ENCODE peak calls at places on chromosomes 6 and 20, in eight cellular contexts. O is cardiac fibroblast, L is hepatocyte, I is DND-41, Q is HAP-1, F is mucosa of descending colon, D is neural progenitor cell, V is BJ. S is an unnamed sample.

GRCh38 chr6:39208233-39208720 is 21.0 kb downstream of the KCNK5 start:
- DNase-seq in O (no peak), L (no peak), I (no peak), Q (no peak), F (no peak), D (no peak), V (no peak), S (no peak)

GRCh38 chr6:46453756-46454316 is 37.4 kb downstream of the RCAN2 start:
- DNase-seq in O (no peak), L (no peak), I (no peak), Q (no peak), F (no peak), D (no peak), V (peak), S (no peak)

GRCh38 chr6:129510930-129511329 is 199.0 kb downstream of the ARHGAP18 start:
- DNase-seq in O (no peak), L (no peak), I (no peak), Q (no peak), F (no peak), D (no peak), V (no peak), S (no peak)

GRCh38 chr6:39072830-39073229 is 24.2 kb downstream of the GLP1R start:
- DNase-seq in O (no peak), L (no peak), I (no peak), Q (no peak), F (no peak), D (no peak), V (no peak), S (no peak)

GRCh38 chr20:51121901-51122412 is 99.0 kb upstream of the KCNG1 start:
- DNase-seq in O (no peak), L (no peak), I (no peak), Q (no peak), F (no peak), D (no peak), V (no peak), S (no peak)

GRCh38 chr6:137271245-137272183 is 52.3 kb upstream of the IFNGR1 start:
- DNase-seq in O (peak), L (peak), I (peak), Q (peak), F (peak), D (peak), V (no peak), S (no peak)

GRCh38 chr20:13321416-13321815 is 100.3 kb downstream of the ISM1 start:
- DNase-seq in O (no peak), L (no peak), I (no peak), Q (no peak), F (no peak), D (no peak), V (no peak), S (peak)

GRCh38 chr6:124223596-124223995 is 419.9 kb downstream of the NKAIN2 start:
- DNase-seq in O (peak), L (no peak), I (no peak), Q (peak), F (no peak), D (no peak), V (no peak), S (no peak)

GRCh38 chr6:33203443-33204164 is 851 bp upstream of the HSD17B8 start:
- DNase-seq in O (no peak), L (no peak), I (no peak), Q (no peak), F (no peak), D (no peak), V (no peak), S (no peak)

GRCh38 chr20:58746551-58747399 is 54.2 kb downstream of the NPEPL1 start:
- DNase-seq in O (peak), L (no peak), I (no peak), Q (no peak), F (no peak), D (no peak), V (no peak), S (no peak)

GRCh38 chr6:6966127-6966526 is 141.6 kb upstream of the RREB1 start:
- DNase-seq in O (no peak), L (no peak), I (no peak), Q (no peak), F (no peak), D (no peak), V (no peak), S (no peak)

GRCh38 chr6:108581932-108582500 is 21.3 kb downstream of the FOXO3 start:
- DNase-seq in O (no peak), L (no peak), I (no peak), Q (no peak), F (no peak), D (no peak), V (no peak), S (no peak)

GRCh38 chr20:47024461-47024937 is 129.9 kb downstream of the EYA2 start:
- DNase-seq in O (no peak), L (no peak), I (no peak), Q (no peak), F (no peak), D (no peak), V (peak), S (peak)

GRCh38 chr20:1718604-1719384 is 61.2 kb upstream of the SIRPG start:
- DNase-seq in O (peak), L (no peak), I (no peak), Q (no peak), F (no peak), D (no peak), V (peak), S (no peak)

GRCh38 chr20:23257848-23258746 is 92.5 kb upstream of the NXT1 start:
- DNase-seq in O (peak), L (no peak), I (no peak), Q (no peak), F (no peak), D (no peak), V (peak), S (no peak)

GRCh38 chr6:22368794-22369193 is 72.0 kb upstream of the PRL start:
- DNase-seq in O (peak), L (no peak), I (no peak), Q (no peak), F (no peak), D (no peak), V (no peak), S (no peak)

GRCh38 chr20:61500791-61501321 is 248.8 kb downstream of the CDH4 start:
- DNase-seq in O (peak), L (peak), I (no peak), Q (no peak), F (no peak), D (no peak), V (no peak), S (no peak)
- H3K4me3 ChIP-seq in O (no peak), L (no peak), I (no peak), Q (no peak), F (no peak), D (no peak), V (no peak), S (no peak)

GRCh38 chr6:156963712-156964700 is 186.8 kb downstream of the ARID1B start:
- DNase-seq in O (peak), L (peak), I (no peak), Q (no peak), F (no peak), D (no peak), V (no peak), S (no peak)
- H3K4me3 ChIP-seq in O (no peak), L (no peak), I (no peak), Q (no peak), F (no peak), D (no peak), V (peak), S (no peak)

DNA sequence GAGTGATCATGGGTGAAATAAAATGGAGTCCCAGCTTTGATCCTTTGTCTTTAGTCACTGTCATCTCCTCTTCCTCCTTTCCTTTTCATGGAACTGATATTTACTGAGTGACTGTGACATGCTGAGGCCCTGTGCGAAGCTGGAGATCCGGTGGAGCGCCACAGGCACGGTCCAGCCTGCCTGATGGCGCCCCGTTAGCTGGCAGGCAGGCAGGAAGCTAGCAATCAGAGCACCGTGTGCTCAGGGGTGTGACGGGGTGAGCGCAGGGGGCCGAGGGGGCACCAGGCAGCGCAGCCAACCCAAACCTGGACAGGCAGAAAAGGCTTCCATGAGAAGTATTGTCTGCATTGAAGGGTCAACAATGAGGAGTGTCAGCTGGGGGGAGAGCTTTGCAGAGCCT is 100.2 kb upstream of the AKAP12 start:
- DNase-seq in O (no peak), L (no peak), I (no peak), Q (no peak), F (no peak), D (no peak), V (no peak), S (no peak)
- H3K4me3 ChIP-seq in O (no peak), L (no peak), I (no peak), Q (no peak), F (no peak), D (no peak), V (no peak), S (no peak)

GRCh38 chr6:41372526-41373366 is 37.3 kb downstream of the NCR2 start:
- DNase-seq in O (no peak), L (no peak), I (no peak), Q (no peak), F (no peak), D (peak), V (no peak), S (peak)
- H3K4me3 ChIP-seq in O (no peak), L (no peak), I (no peak), Q (no peak), F (no peak), D (peak), V (no peak), S (no peak)

GRCh38 chr6:36596359-36596758 is 2.2 kb downstream of the SRSF3 start:
- DNase-seq in O (no peak), L (no peak), I (no peak), Q (no peak), F (no peak), D (no peak), V (no peak), S (no peak)

GRCh38 chr6:36599791-36600209 is 5.6 kb downstream of the SRSF3 start:
- DNase-seq in O (peak), L (peak), I (peak), Q (no peak), F (no peak), D (peak), V (no peak), S (no peak)

GRCh38 chr6:36597775-36598174 is 3.6 kb downstream of the SRSF3 start:
- DNase-seq in O (no peak), L (no peak), I (no peak), Q (no peak), F (no peak), D (no peak), V (no peak), S (no peak)

GRCh38 chr6:36598739-36599318 is 4.7 kb downstream of the SRSF3 start:
- DNase-seq in O (no peak), L (no peak), I (no peak), Q (no peak), F (no peak), D (no peak), V (no peak), S (no peak)

GRCh38 chr6:36598326-36598725 is 4.2 kb downstream of the SRSF3 start:
- DNase-seq in O (no peak), L (no peak), I (no peak), Q (no peak), F (no peak), D (no peak), V (no peak), S (no peak)
- H3K4me3 ChIP-seq in O (peak), L (peak), I (peak), Q (peak), F (no peak), D (peak), V (peak), S (peak)

GRCh38 chr20:44643154-44643519 is 8.4 kb downstream of the ADA start:
- DNase-seq in O (no peak), L (no peak), I (no peak), Q (no peak), F (no peak), D (no peak), V (no peak), S (no peak)
- H3K4me3 ChIP-seq in O (no peak), L (no peak), I (peak), Q (no peak), F (no peak), D (no peak), V (no peak), S (no peak)

DNA sequence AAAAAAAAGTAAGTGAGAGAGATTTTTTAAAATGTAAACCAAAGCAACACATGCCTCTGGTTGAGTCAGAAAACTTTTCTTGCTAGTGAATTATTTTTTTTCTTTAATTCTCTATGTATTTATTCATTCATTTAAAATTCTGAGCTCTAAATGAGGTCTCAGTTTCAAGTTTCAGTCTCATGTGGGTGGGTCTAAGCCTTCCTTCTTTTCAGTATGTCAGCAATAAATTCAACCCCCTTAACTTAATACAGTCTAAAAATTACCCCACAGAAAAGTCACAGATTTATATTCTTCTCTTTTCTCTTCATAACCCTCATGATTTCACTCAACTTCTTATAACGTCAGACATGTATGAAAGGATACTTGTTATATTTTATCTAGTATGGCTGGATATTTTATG is 663.3 kb upstream of the PTCHD4 start:
- DNase-seq in O (no peak), L (no peak), I (no peak), Q (no peak), F (no peak), D (no peak), V (no peak), S (no peak)
- H3K4me3 ChIP-seq in O (no peak), L (no peak), I (no peak), Q (no peak), F (no peak), D (no peak), V (no peak), S (no peak)

GRCh38 chr20:25251558-25251957 is 3.7 kb downstream of the PYGB start:
- DNase-seq in O (peak), L (peak), I (no peak), Q (no peak), F (no peak), D (peak), V (no peak), S (no peak)

GRCh38 chr20:25251019-25251418 is 3.1 kb downstream of the PYGB start:
- DNase-seq in O (no peak), L (peak), I (no peak), Q (no peak), F (no peak), D (no peak), V (no peak), S (no peak)

GRCh38 chr20:25252226-25252625 is 4.3 kb downstream of the PYGB start:
- DNase-seq in O (no peak), L (peak), I (no peak), Q (no peak), F (peak), D (no peak), V (no peak), S (no peak)

GRCh38 chr20:25249198-25249931 is 1.5 kb downstream of the PYGB start:
- DNase-seq in O (peak), L (peak), I (no peak), Q (no peak), F (no peak), D (no peak), V (no peak), S (peak)

DNA sequence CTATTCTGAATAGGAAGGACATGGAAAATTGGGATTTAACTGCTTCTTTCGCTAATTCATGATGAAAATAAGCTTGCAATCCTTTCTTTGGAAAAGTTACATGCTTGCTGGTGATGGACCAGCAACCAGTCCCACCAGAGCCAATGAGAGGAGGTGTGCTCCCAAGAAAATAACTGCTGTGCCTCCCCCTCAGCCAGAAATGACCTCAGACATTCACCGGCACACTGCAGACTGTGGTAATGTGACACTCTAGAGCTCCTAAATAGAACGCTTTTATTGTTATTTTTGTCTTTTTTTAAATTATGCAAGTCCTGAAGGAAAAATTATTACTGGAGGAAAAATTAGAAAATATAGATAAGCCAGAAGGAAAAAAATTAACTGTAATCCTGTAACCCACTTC is 2.6 kb downstream of the PYGB start:
- DNase-seq in O (no peak), L (peak), I (no peak), Q (no peak), F (no peak), D (no peak), V (no peak), S (no peak)
- H3K4me3 ChIP-seq in O (no peak), L (no peak), I (peak), Q (no peak), F (no peak), D (peak), V (no peak), S (no peak)

GRCh38 chr20:63215101-63216040 is 560 bp downstream of the YTHDF1 start:
- DNase-seq in O (peak), L (peak), I (peak), Q (peak), F (peak), D (peak), V (no peak), S (peak)

GRCh38 chr20:63214514-63214913 is 1.4 kb downstream of the YTHDF1 start:
- DNase-seq in O (no peak), L (no peak), I (no peak), Q (no peak), F (no peak), D (no peak), V (no peak), S (no peak)

GRCh38 chr20:63210011-63210605 is 5.8 kb downstream of the YTHDF1 start:
- DNase-seq in O (no peak), L (no peak), I (no peak), Q (no peak), F (no peak), D (no peak), V (no peak), S (no peak)

GRCh38 chr20:63212792-63213191 is 3.1 kb downstream of the YTHDF1 start:
- DNase-seq in O (no peak), L (no peak), I (no peak), Q (no peak), F (no peak), D (no peak), V (no peak), S (no peak)

DNA sequence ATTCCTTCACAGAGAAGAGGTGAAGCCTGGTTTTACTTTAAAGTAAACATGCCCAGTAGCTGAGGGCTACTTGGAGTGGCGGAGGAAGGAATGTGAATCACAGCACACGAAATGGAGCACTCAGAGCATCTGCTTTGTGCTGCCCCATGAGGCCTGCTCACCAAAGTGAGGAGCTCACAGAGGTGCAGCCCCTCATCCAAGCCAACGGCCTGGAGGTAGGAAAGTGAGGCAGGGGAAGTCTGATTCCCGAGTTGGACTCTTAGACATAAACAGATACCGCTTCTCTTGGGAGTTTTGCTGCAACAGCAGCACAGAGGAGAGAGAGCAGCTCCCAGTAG is 3.6 kb downstream of the YTHDF1 start:
- DNase-seq in O (no peak), L (no peak), I (no peak), Q (no peak), F (no peak), D (no peak), V (no peak), S (no peak)
- H3K4me3 ChIP-seq in O (no peak), L (no peak), I (peak), Q (no peak), F (no peak), D (no peak), V (no peak), S (no peak)

S was measured in thyroid gland.